ENCODE peak calls at places on chromosomes 11 and 22, in six cellular contexts. One of them, this sample, is unnamed.

GRCh38 chr11:28674432-28675076 is 566.4 kb downstream of the METTL15 start:
- DNase-seq in fibroblast of pulmonary artery: peak
- DNase-seq in prostate gland: no peak
- DNase-seq in GM23248: peak
- DNase-seq in GM06990: no peak
- DNase-seq in H7: peak
- DNase-seq in this sample: no peak

GRCh38 chr22:26610983-26611382 is 6.8 kb downstream of the CRYBB1 start:
- DNase-seq in fibroblast of pulmonary artery: no peak
- DNase-seq in prostate gland: no peak
- DNase-seq in GM23248: peak
- DNase-seq in GM06990: peak
- DNase-seq in H7: no peak
- DNase-seq in this sample: no peak

GRCh38 chr11:131785801-131786200 is 415.4 kb downstream of the NTM start:
- DNase-seq in fibroblast of pulmonary artery: no peak
- DNase-seq in prostate gland: no peak
- DNase-seq in GM23248: no peak
- DNase-seq in GM06990: no peak
- DNase-seq in H7: no peak
- DNase-seq in this sample: no peak

GRCh38 chr11:27291302-27291889 is 71.6 kb downstream of the CCDC34 start:
- DNase-seq in fibroblast of pulmonary artery: no peak
- DNase-seq in prostate gland: no peak
- DNase-seq in GM23248: peak
- DNase-seq in GM06990: no peak
- DNase-seq in H7: no peak
- DNase-seq in this sample: peak

GRCh38 chr11:116861539-116861938 is 24.1 kb upstream of the APOA1 start:
- DNase-seq in fibroblast of pulmonary artery: peak
- DNase-seq in prostate gland: no peak
- DNase-seq in GM23248: peak
- DNase-seq in GM06990: no peak
- DNase-seq in H7: no peak
- DNase-seq in this sample: peak

GRCh38 chr11:65116370-65117205 is 913 bp downstream of the ZNHIT2 start:
- DNase-seq in fibroblast of pulmonary artery: peak
- DNase-seq in prostate gland: no peak
- DNase-seq in GM23248: peak
- DNase-seq in GM06990: peak
- DNase-seq in H7: peak
- DNase-seq in this sample: peak

GRCh38 chr22:27594020-27594419 is 207.5 kb downstream of the MN1 start:
- DNase-seq in fibroblast of pulmonary artery: no peak
- DNase-seq in prostate gland: no peak
- DNase-seq in GM23248: no peak
- DNase-seq in GM06990: no peak
- DNase-seq in H7: no peak
- DNase-seq in this sample: no peak

GRCh38 chr11:16669799-16670415 is 68.5 kb upstream of the C11orf58 start:
- DNase-seq in fibroblast of pulmonary artery: peak
- DNase-seq in prostate gland: no peak
- DNase-seq in GM23248: no peak
- DNase-seq in GM06990: no peak
- DNase-seq in H7: peak
- DNase-seq in this sample: peak

GRCh38 chr11:119166368-119167076 is 2.0 kb upstream of the NLRX1 start:
- DNase-seq in fibroblast of pulmonary artery: peak
- DNase-seq in prostate gland: no peak
- DNase-seq in GM23248: peak
- DNase-seq in GM06990: no peak
- DNase-seq in H7: no peak
- DNase-seq in this sample: peak

GRCh38 chr11:20464566-20464965 is 77.0 kb downstream of the PRMT3 start:
- DNase-seq in fibroblast of pulmonary artery: no peak
- DNase-seq in prostate gland: no peak
- DNase-seq in GM23248: no peak
- DNase-seq in GM06990: no peak
- DNase-seq in H7: no peak
- DNase-seq in this sample: no peak

GRCh38 chr22:20607157-20607907 is 99.9 kb downstream of the MED15 start:
- DNase-seq in fibroblast of pulmonary artery: no peak
- DNase-seq in prostate gland: no peak
- DNase-seq in GM23248: no peak
- DNase-seq in GM06990: no peak
- DNase-seq in H7: peak
- DNase-seq in this sample: no peak

GRCh38 chr11:69155302-69156198 is at the start of gene SMIM38:
- DNase-seq in fibroblast of pulmonary artery: no peak
- DNase-seq in prostate gland: no peak
- DNase-seq in GM23248: no peak
- DNase-seq in GM06990: peak
- DNase-seq in H7: no peak
- DNase-seq in this sample: no peak

GRCh38 chr22:40387758-40388157 is 17.4 kb downstream of the SGSM3 start:
- DNase-seq in fibroblast of pulmonary artery: no peak
- DNase-seq in prostate gland: peak
- DNase-seq in GM23248: no peak
- DNase-seq in GM06990: no peak
- DNase-seq in H7: no peak
- DNase-seq in this sample: peak

GRCh38 chr11:134140961-134141490 is 72.2 kb downstream of the JAM3 start:
- DNase-seq in fibroblast of pulmonary artery: no peak
- DNase-seq in prostate gland: no peak
- DNase-seq in GM23248: no peak
- DNase-seq in GM06990: no peak
- DNase-seq in H7: no peak
- DNase-seq in this sample: no peak

GRCh38 chr11:131675489-131675888 is 305.1 kb downstream of the NTM start:
- DNase-seq in fibroblast of pulmonary artery: no peak
- DNase-seq in prostate gland: no peak
- DNase-seq in GM23248: peak
- DNase-seq in GM06990: no peak
- DNase-seq in H7: no peak
- DNase-seq in this sample: no peak

GRCh38 chr11:19437760-19438159 is 197.0 kb upstream of the E2F8 start:
- DNase-seq in fibroblast of pulmonary artery: peak
- DNase-seq in prostate gland: no peak
- DNase-seq in GM23248: peak
- DNase-seq in GM06990: no peak
- DNase-seq in H7: no peak
- DNase-seq in this sample: peak

GRCh38 chr11:94543695-94544581 is at the start of gene FUT4:
- DNase-seq in fibroblast of pulmonary artery: peak
- DNase-seq in prostate gland: peak
- DNase-seq in GM23248: peak
- DNase-seq in GM06990: peak
- DNase-seq in H7: peak
- DNase-seq in this sample: peak

GRCh38 chr11:37544491-37544890 is 946.5 kb upstream of the RAG2 start:
- DNase-seq in fibroblast of pulmonary artery: no peak
- DNase-seq in prostate gland: no peak
- DNase-seq in GM23248: no peak
- DNase-seq in GM06990: no peak
- DNase-seq in H7: no peak
- DNase-seq in this sample: peak

GRCh38 chr22:49993649-49994360 is 18.8 kb downstream of the IL17REL start:
- DNase-seq in fibroblast of pulmonary artery: no peak
- DNase-seq in prostate gland: no peak
- DNase-seq in GM23248: no peak
- DNase-seq in GM06990: no peak
- DNase-seq in H7: no peak
- DNase-seq in this sample: no peak

GRCh38 chr11:105611414-105611813 is 1.5 kb downstream of the GRIA4 start:
- DNase-seq in fibroblast of pulmonary artery: no peak
- DNase-seq in prostate gland: no peak
- DNase-seq in GM23248: peak
- DNase-seq in GM06990: no peak
- DNase-seq in H7: no peak
- DNase-seq in this sample: no peak

GRCh38 chr11:69119170-69119569 is 36.6 kb upstream of the SMIM38 start:
- DNase-seq in fibroblast of pulmonary artery: no peak
- DNase-seq in prostate gland: no peak
- DNase-seq in GM23248: no peak
- DNase-seq in GM06990: no peak
- DNase-seq in H7: no peak
- DNase-seq in this sample: no peak

GRCh38 chr22:44192098-44192810 is 11.5 kb downstream of the PARVG start:
- DNase-seq in fibroblast of pulmonary artery: peak
- DNase-seq in prostate gland: no peak
- DNase-seq in GM23248: peak
- DNase-seq in GM06990: peak
- DNase-seq in H7: peak
- DNase-seq in this sample: no peak

GRCh38 chr11:76736773-76737495 is 46.2 kb upstream of the TSKU start:
- DNase-seq in fibroblast of pulmonary artery: no peak
- DNase-seq in prostate gland: no peak
- DNase-seq in GM23248: no peak
- DNase-seq in GM06990: no peak
- DNase-seq in H7: no peak
- DNase-seq in this sample: no peak

GRCh38 chr11:11931461-11932055 is 76.9 kb downstream of the DKK3 start:
- DNase-seq in fibroblast of pulmonary artery: peak
- DNase-seq in prostate gland: peak
- DNase-seq in GM23248: peak
- DNase-seq in GM06990: no peak
- DNase-seq in H7: peak
- DNase-seq in this sample: peak

GRCh38 chr22:38733329-38734202 is 22.2 kb downstream of the SUN2 start:
- DNase-seq in fibroblast of pulmonary artery: peak
- DNase-seq in prostate gland: peak
- DNase-seq in GM23248: peak
- DNase-seq in GM06990: no peak
- DNase-seq in H7: peak
- DNase-seq in this sample: peak
- H3K4me3 ChIP-seq in fibroblast of pulmonary artery: no peak
- H3K4me3 ChIP-seq in prostate gland: no peak
- H3K4me3 ChIP-seq in GM23248: no peak
- H3K4me3 ChIP-seq in GM06990: no peak
- H3K4me3 ChIP-seq in H7: no peak
- H3K4me3 ChIP-seq in this sample: no peak

DNA sequence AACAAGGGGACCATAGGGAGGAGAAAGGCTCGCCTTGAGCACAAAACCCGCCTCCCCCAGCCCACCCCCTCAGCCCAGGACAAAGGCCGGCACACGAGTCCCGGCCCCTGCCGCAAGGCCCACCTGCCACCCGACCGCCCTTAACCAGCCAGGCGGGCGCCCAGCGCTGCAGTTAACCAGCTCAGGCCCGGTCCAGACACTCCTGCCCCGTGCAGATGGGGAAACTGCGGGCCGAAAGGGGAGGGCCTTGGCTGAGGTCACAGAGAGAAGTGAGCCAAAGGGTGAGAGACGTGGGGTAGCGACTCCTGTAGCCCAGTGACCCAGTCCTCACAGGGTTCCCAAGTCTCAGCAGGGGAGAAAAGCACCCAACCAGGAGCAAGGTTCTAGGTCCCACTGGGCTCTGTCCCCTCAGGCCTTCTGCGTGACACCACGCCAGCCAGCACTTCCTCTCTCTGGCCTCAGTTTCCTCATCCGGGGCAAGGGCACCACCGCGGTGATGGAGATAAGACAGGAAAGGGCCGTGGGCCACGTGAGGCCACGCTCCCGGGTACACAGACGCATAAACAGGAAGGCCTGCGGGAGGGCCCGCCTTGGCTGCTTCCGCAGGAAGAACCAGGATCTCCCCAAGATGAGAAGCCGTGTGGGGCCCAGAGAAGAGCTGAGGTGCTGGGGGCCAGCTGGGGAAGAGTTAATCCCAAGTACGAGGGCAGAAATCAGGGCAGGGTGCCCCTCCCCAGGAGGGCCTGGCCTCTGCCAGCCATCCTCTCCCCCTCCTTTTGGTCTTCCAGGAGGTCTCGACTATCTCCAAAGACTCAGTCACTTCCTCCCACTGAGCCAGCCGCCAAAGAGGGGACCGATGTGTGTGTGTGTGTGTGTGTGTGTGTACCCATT is 1.8 kb downstream of the MFNG start:
- DNase-seq in fibroblast of pulmonary artery: no peak
- DNase-seq in prostate gland: peak
- DNase-seq in GM23248: no peak
- DNase-seq in GM06990: peak
- DNase-seq in H7: peak
- DNase-seq in this sample: no peak
- H3K4me3 ChIP-seq in fibroblast of pulmonary artery: no peak
- H3K4me3 ChIP-seq in prostate gland: peak
- H3K4me3 ChIP-seq in GM23248: no peak
- H3K4me3 ChIP-seq in GM06990: peak
- H3K4me3 ChIP-seq in H7: no peak
- H3K4me3 ChIP-seq in this sample: no peak

DNA sequence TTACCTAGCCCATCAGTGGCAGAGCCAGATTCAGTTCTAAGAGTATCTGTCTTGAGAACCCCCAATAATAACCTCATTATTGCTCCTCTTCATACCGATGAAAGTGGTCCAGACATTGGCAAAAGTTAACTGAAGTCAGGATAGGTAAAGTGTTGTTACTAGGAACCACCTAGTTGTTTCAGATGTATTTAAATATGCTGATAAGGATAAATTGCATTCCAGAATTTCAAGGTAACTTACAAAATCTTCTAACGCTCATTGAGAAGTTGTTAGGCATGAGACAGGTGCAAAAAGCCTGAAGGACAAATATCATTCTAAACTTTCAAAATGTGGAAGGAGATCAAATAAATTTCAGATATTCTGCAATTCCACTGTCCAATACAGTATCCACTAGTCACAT is 27.8 kb downstream of the VWA5A start:
- DNase-seq in fibroblast of pulmonary artery: no peak
- DNase-seq in prostate gland: no peak
- DNase-seq in GM23248: no peak
- DNase-seq in GM06990: no peak
- DNase-seq in H7: no peak
- DNase-seq in this sample: no peak
- H3K4me3 ChIP-seq in fibroblast of pulmonary artery: no peak
- H3K4me3 ChIP-seq in prostate gland: no peak
- H3K4me3 ChIP-seq in GM23248: no peak
- H3K4me3 ChIP-seq in GM06990: no peak
- H3K4me3 ChIP-seq in H7: no peak
- H3K4me3 ChIP-seq in this sample: no peak

DNA sequence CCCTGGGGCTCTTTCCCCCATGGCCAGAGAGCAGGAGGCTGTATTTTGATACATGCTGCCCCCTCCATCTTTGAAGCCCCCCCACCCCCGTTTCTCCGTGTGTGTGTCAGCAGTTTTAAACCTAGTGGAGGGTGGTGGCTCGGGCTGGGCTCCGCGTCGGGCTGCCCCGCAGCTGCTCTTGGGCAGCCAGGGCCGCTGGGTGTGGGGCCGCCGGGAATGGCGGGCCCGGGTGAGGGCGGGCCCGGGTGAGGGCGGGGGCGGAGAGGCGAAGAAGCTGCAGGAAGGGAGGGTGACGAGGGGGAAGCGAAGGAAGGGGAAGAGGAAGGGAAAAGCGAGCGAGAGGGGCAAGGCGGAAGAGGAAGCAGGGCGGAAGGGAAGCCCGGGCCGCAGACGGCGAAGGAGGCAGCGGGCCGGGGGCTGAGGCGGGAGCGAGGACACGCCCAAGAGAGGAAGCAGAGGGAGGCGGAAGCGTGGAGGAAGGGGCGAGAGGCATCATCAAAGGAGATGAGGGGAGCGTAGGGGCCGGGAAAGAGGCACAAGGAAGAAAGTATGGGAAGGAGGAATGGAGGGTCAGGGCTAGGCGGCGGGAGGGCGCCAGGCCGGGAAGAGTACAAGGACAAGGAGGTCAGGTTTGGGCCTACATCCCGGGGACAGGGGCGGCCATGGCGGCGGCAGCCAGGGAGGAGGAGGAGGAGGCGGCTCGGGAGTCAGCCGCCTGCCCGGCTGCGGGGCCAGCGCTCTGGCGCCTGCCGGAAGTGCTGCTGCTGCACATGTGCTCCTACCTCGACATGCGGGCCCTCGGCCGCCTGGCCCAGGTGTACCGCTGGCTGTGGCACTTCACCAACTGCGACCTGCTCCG is 82.4 kb downstream of the BCR start:
- DNase-seq in fibroblast of pulmonary artery: no peak
- DNase-seq in prostate gland: no peak
- DNase-seq in GM23248: no peak
- DNase-seq in GM06990: no peak
- DNase-seq in H7: peak
- DNase-seq in this sample: no peak
- H3K4me3 ChIP-seq in fibroblast of pulmonary artery: no peak
- H3K4me3 ChIP-seq in prostate gland: no peak
- H3K4me3 ChIP-seq in GM23248: no peak
- H3K4me3 ChIP-seq in GM06990: no peak
- H3K4me3 ChIP-seq in H7: no peak
- H3K4me3 ChIP-seq in this sample: no peak

This sample was measured in bronchial epithelial cell.